ENCODE peak calls at places on chromosomes 6 and 20, in five cellular contexts. J is gastrocnemius medialis, W is A549, B is stomach, V is lower leg skin. U is an unnamed sample.
A peak's percentile ranks its signal among the peaks of the same experiment; 100 is the strongest.

GRCh38 chr20:47353697-47354387 is 2.7 kb downstream of the ZMYND8 start:
- DNase-seq in B (no peak), J (no peak), W (no peak), V (no peak), U (no peak)

GRCh38 chr20:63101781-63102719 is 95.3 kb upstream of the BHLHE23 start:
- DNase-seq in B (peak; percentile 39), V (peak; percentile 86), W (no peak), J (no peak), U (peak; percentile 42)

GRCh38 chr6:144321839-144322591 is 36.9 kb downstream of the UTRN start:
- DNase-seq in V (no peak), W (no peak), J (no peak), B (no peak), U (peak; percentile 47)

GRCh38 chr20:50121858-50122271 is 8.9 kb upstream of the UBE2V1 start:
- DNase-seq in W (peak; percentile 68), J (no peak), B (no peak), V (no peak), U (peak; percentile 49)

GRCh38 chr6:13470240-13471140 is 16.9 kb downstream of the GFOD1 start:
- DNase-seq in V (no peak), B (no peak), J (no peak), W (no peak), U (no peak)

GRCh38 chr6:127855542-127856159 is 45.2 kb downstream of the THEMIS start:
- DNase-seq in B (no peak), W (no peak), J (no peak), V (no peak), U (no peak)

GRCh38 chr6:2351807-2352431 is 106.5 kb upstream of the GMDS start:
- DNase-seq in B (no peak), V (no peak), J (no peak), W (no peak), U (no peak)

GRCh38 chr6:118586741-118587485 is 38.8 kb downstream of the PLN start:
- DNase-seq in J (no peak), B (no peak), V (no peak), W (no peak), U (no peak)

GRCh38 chr20:17856024-17856564 is 112.5 kb downstream of the SNX5 start:
- DNase-seq in J (no peak), V (no peak), W (no peak), B (peak; percentile 44), U (no peak)

GRCh38 chr20:38962898-38963484 is 847 bp downstream of the DHX35 start:
- DNase-seq in J (no peak), W (no peak), B (no peak), V (no peak), U (no peak)

GRCh38 chr6:11460001-11460668 is 77.4 kb upstream of the TMEM170B start:
- DNase-seq in J (no peak), B (no peak), V (no peak), W (no peak), U (no peak)

GRCh38 chr6:139748353-139749146 is 374.1 kb upstream of the CITED2 start:
- DNase-seq in W (no peak), V (no peak), B (no peak), J (no peak), U (no peak)

GRCh38 chr6:154951400-154952200 is 43.5 kb upstream of the TIAM2 start:
- DNase-seq in J (no peak), V (no peak), B (no peak), W (no peak), U (no peak)

GRCh38 chr6:18160921-18161320 is 5.7 kb downstream of the KDM1B start:
- DNase-seq in J (no peak), B (no peak), W (no peak), V (no peak), U (no peak)

GRCh38 chr6:65998544-65998943 is 291.5 kb upstream of the EYS start:
- DNase-seq in B (no peak), J (no peak), W (no peak), V (no peak), U (no peak)

GRCh38 chr20:3084986-3085360 is 449 bp upstream of the AVP start:
- DNase-seq in J (no peak), V (no peak), W (no peak), B (no peak), U (no peak)

GRCh38 chr6:119312875-119313338 is 36.7 kb downstream of the MAN1A1 start:
- DNase-seq in V (no peak), W (no peak), B (no peak), J (no peak), U (no peak)

GRCh38 chr6:66429220-66429619 is 722.2 kb upstream of the EYS start:
- DNase-seq in J (no peak), W (no peak), V (no peak), B (no peak), U (no peak)

GRCh38 chr6:13635948-13636658 is 21.0 kb downstream of the NOL7 start:
- DNase-seq in V (no peak), B (no peak), J (no peak), W (no peak), U (no peak)

GRCh38 chr6:3617681-3618299 is 133.7 kb downstream of the PXDC1 start:
- DNase-seq in V (peak; percentile 76), J (no peak), W (no peak), B (no peak), U (no peak)

GRCh38 chr6:154758125-154758524 is 24.9 kb downstream of the SCAF8 start:
- DNase-seq in J (no peak), V (peak; percentile 57), W (no peak), B (no peak), U (no peak)

GRCh38 chr20:13953227-13953626 is 37.2 kb downstream of the SEL1L2 start:
- DNase-seq in J (no peak), B (no peak), V (no peak), W (no peak), U (no peak)

GRCh38 chr6:13302751-13303667 is 25.3 kb downstream of the TBC1D7 start:
- DNase-seq in V (peak; percentile 93), J (peak; percentile 56), W (peak; percentile 89), B (peak; percentile 31), U (peak; percentile 93)

GRCh38 chr20:3836132-3836531 is 10.5 kb upstream of the MAVS start:
- DNase-seq in W (no peak), B (no peak), V (no peak), J (no peak), U (no peak)

GRCh38 chr6:26003102-26003694 is 40.6 kb downstream of the TRIM38 start:
- DNase-seq in J (no peak), W (peak; percentile 62), V (peak; percentile 90), B (peak; percentile 66), U (no peak)

GRCh38 chr6:42783876-42784738 is 2.3 kb downstream of the BICRAL start:
- DNase-seq in B (no peak), W (no peak), J (no peak), V (no peak), U (no peak)

GRCh38 chr20:5657190-5657872 is 92.9 kb upstream of the SHLD1 start:
- DNase-seq in V (peak; percentile 86), J (peak; percentile 8), W (peak; percentile 74), B (no peak), U (peak; percentile 69)

GRCh38 chr6:13846841-13847240 is 32.5 kb upstream of the MCUR1 start:
- DNase-seq in V (no peak), B (no peak), W (peak; percentile 17), J (no peak), U (no peak)

GRCh38 chr20:56393653-56394052 is 1.2 kb downstream of the CSTF1 start:
- DNase-seq in B (no peak), V (no peak), W (no peak), J (no peak), U (no peak)

GRCh38 chr6:8020083-8020482 is 44.1 kb downstream of the BLOC1S5 start:
- DNase-seq in J (no peak), B (no peak), V (no peak), W (no peak), U (no peak)

GRCh38 chr6:125780540-125781306 is 10.0 kb upstream of the NCOA7 start:
- DNase-seq in V (peak; percentile 88), J (peak; percentile 61), B (peak; percentile 52), W (peak; percentile 28), U (no peak)

GRCh38 chr6:43862925-43863324 is 92.9 kb downstream of the VEGFA start:
- DNase-seq in W (no peak), V (no peak), B (no peak), J (no peak), U (no peak)

GRCh38 chr6:113122060-113122459 is 735.1 kb upstream of the MARCKS start:
- DNase-seq in J (no peak), V (no peak), B (no peak), W (peak; percentile 46), U (no peak)
- TF ChIP-seq POLR2A in J (no peak), V (no peak), B (no peak), W (no peak), U (no peak)

GRCh38 chr6:14910692-14911547 is 334.9 kb upstream of the JARID2 start:
- DNase-seq in V (peak; percentile 83), W (no peak), B (peak; percentile 38), J (peak; percentile 26), U (no peak)
- TF ChIP-seq POLR2A in V (no peak), W (no peak), B (no peak), J (no peak), U (no peak)

GRCh38 chr20:346640-347316 is at the start of gene NRSN2:
- DNase-seq in B (peak; percentile 60), V (peak; percentile 92), W (peak; percentile 89), J (no peak), U (peak; percentile 69)
- TF ChIP-seq POLR2A in B (no peak), V (no peak), W (peak; percentile 73), J (no peak), U (peak; percentile 53)

DNA sequence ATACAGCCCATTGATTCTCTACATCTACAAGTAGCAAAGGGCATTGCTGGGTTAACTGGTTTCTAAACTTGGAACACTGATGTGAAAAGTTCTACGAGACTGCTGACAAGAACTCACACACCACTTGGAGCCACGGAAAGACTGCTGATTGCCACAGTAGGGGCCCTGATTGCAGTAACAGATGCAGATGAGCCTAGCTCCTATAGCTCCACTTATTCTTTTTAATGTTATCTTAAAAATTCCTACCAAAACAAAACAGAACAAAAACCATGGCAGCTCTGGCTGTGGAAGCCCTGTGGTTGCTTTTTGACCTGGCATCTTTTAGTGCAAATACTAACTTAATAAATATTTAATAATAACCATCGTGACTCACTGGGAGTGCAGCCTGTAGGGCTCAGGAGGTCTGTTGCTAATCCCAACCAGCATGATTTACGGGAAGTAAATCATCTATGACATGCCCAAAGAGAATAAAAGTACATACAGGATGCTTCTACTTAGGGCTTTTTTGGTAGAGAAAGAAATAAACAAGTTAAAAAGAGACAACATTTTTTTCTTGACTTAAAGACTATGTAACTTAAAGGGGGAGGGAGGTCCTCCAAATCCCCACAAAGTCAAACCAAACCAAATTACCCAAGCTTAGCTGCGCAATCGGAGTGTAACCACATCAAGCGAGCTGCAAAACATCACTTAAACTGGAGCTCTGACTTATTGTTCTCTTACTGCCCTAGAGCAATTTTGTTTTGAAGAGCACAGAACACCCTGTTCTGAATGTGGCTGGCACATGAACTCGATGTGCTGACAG is 87.2 kb downstream of the FKBP5 start:
- DNase-seq in J (peak; percentile 83), W (peak; percentile 47), V (no peak), B (peak; percentile 55), U (no peak)
- TF ChIP-seq POLR2A in J (peak; percentile 54), W (no peak), V (no peak), B (no peak), U (no peak)

U was measured in H54.